ENCODE peak calls at places on chromosomes 16 and 17, in four cellular contexts. One of them, this sample, is unnamed.

GRCh38 chr16:85107083-85107482 is 5.2 kb downstream of the CIBAR2 start:
- DNase-seq in esophagus muscularis mucosa: no peak
- DNase-seq in thyroid gland: no peak
- DNase-seq in endothelial cell of umbilical vein: no peak
- DNase-seq in this sample: no peak

GRCh38 chr17:9646556-9646905 is 1.2 kb downstream of the USP43 start:
- DNase-seq in thyroid gland: no peak
- DNase-seq in endothelial cell of umbilical vein: no peak
- DNase-seq in esophagus muscularis mucosa: no peak
- DNase-seq in this sample: no peak

GRCh38 chr17:18109935-18110334 is 1.4 kb downstream of the MYO15A start:
- DNase-seq in esophagus muscularis mucosa: no peak
- DNase-seq in thyroid gland: no peak
- DNase-seq in endothelial cell of umbilical vein: no peak
- DNase-seq in this sample: no peak

GRCh38 chr17:9199474-9200196 is 178.3 kb downstream of the NTN1 start:
- DNase-seq in thyroid gland: no peak
- DNase-seq in endothelial cell of umbilical vein: no peak
- DNase-seq in esophagus muscularis mucosa: no peak
- DNase-seq in this sample: no peak

GRCh38 chr16:56868175-56868574 is 3.2 kb downstream of the SLC12A3 start:
- DNase-seq in endothelial cell of umbilical vein: no peak
- DNase-seq in thyroid gland: no peak
- DNase-seq in esophagus muscularis mucosa: no peak
- DNase-seq in this sample: no peak

GRCh38 chr16:77945126-77945525 is 77.2 kb upstream of the CLEC3A start:
- DNase-seq in endothelial cell of umbilical vein: no peak
- DNase-seq in thyroid gland: no peak
- DNase-seq in esophagus muscularis mucosa: no peak
- DNase-seq in this sample: no peak

GRCh38 chr17:19727466-19728113 is 11.2 kb upstream of the SLC47A2 start:
- DNase-seq in endothelial cell of umbilical vein: peak; percentile 67
- DNase-seq in thyroid gland: peak; percentile 56
- DNase-seq in esophagus muscularis mucosa: no peak
- DNase-seq in this sample: peak; percentile 86

GRCh38 chr17:40517981-40518380 is 16.6 kb upstream of the TNS4 start:
- DNase-seq in esophagus muscularis mucosa: no peak
- DNase-seq in endothelial cell of umbilical vein: no peak
- DNase-seq in thyroid gland: no peak
- DNase-seq in this sample: no peak

GRCh38 chr17:27269201-27269600 is 24.7 kb upstream of the WSB1 start:
- DNase-seq in thyroid gland: no peak
- DNase-seq in endothelial cell of umbilical vein: no peak
- DNase-seq in esophagus muscularis mucosa: no peak
- DNase-seq in this sample: no peak

GRCh38 chr17:64091116-64091515 is 38.8 kb downstream of the ERN1 start:
- DNase-seq in endothelial cell of umbilical vein: no peak
- DNase-seq in thyroid gland: no peak
- DNase-seq in esophagus muscularis mucosa: no peak
- DNase-seq in this sample: no peak

GRCh38 chr17:17924131-17924856 is 47.9 kb downstream of the TOM1L2 start:
- DNase-seq in thyroid gland: peak; percentile 53
- DNase-seq in endothelial cell of umbilical vein: no peak
- DNase-seq in esophagus muscularis mucosa: no peak
- DNase-seq in this sample: no peak

GRCh38 chr17:13209091-13209490 is 191.3 kb upstream of the ELAC2 start:
- DNase-seq in endothelial cell of umbilical vein: no peak
- DNase-seq in thyroid gland: no peak
- DNase-seq in esophagus muscularis mucosa: no peak
- DNase-seq in this sample: no peak

GRCh38 chr17:16442594-16443389 is 27.4 kb downstream of the TRPV2 start:
- DNase-seq in esophagus muscularis mucosa: no peak
- DNase-seq in endothelial cell of umbilical vein: no peak
- DNase-seq in thyroid gland: no peak
- DNase-seq in this sample: no peak

GRCh38 chr16:70574595-70575271 is 51.1 kb downstream of the SF3B3 start:
- DNase-seq in esophagus muscularis mucosa: no peak
- DNase-seq in thyroid gland: no peak
- DNase-seq in endothelial cell of umbilical vein: peak; percentile 21
- DNase-seq in this sample: no peak

GRCh38 chr16:75234856-75235696 is 16.3 kb downstream of the CTRB1 start:
- DNase-seq in endothelial cell of umbilical vein: no peak
- DNase-seq in esophagus muscularis mucosa: no peak
- DNase-seq in thyroid gland: no peak
- DNase-seq in this sample: no peak

GRCh38 chr16:11994187-11995119 is 17.9 kb downstream of the SNX29 start:
- DNase-seq in endothelial cell of umbilical vein: peak; percentile 68
- DNase-seq in thyroid gland: no peak
- DNase-seq in esophagus muscularis mucosa: no peak
- DNase-seq in this sample: no peak

GRCh38 chr17:37025847-37026533 is 77.2 kb downstream of the AATF start:
- DNase-seq in endothelial cell of umbilical vein: no peak
- DNase-seq in esophagus muscularis mucosa: peak; percentile 37
- DNase-seq in thyroid gland: no peak
- DNase-seq in this sample: no peak

GRCh38 chr17:42290577-42290976 is 2.3 kb downstream of the STAT5A start:
- DNase-seq in endothelial cell of umbilical vein: no peak
- DNase-seq in thyroid gland: no peak
- DNase-seq in esophagus muscularis mucosa: no peak
- DNase-seq in this sample: no peak

GRCh38 chr16:57358527-57359095 is at the start of gene CCL22:
- DNase-seq in endothelial cell of umbilical vein: no peak
- DNase-seq in thyroid gland: no peak
- DNase-seq in esophagus muscularis mucosa: no peak
- DNase-seq in this sample: no peak

GRCh38 chr16:67862623-67863583 is 9.9 kb upstream of the EDC4 start:
- DNase-seq in thyroid gland: no peak
- DNase-seq in esophagus muscularis mucosa: no peak
- DNase-seq in endothelial cell of umbilical vein: no peak
- DNase-seq in this sample: no peak

GRCh38 chr17:13981881-13982280 is 87.4 kb upstream of the COX10 start:
- DNase-seq in thyroid gland: no peak
- DNase-seq in endothelial cell of umbilical vein: no peak
- DNase-seq in esophagus muscularis mucosa: no peak
- DNase-seq in this sample: no peak

GRCh38 chr17:42845918-42846593 is 1.7 kb downstream of the AOC2 start:
- DNase-seq in endothelial cell of umbilical vein: no peak
- DNase-seq in esophagus muscularis mucosa: no peak
- DNase-seq in thyroid gland: no peak
- DNase-seq in this sample: no peak

GRCh38 chr17:65099941-65100315 is 37.2 kb upstream of the RGS9 start:
- DNase-seq in thyroid gland: peak; percentile 62
- DNase-seq in endothelial cell of umbilical vein: no peak
- DNase-seq in esophagus muscularis mucosa: no peak
- DNase-seq in this sample: no peak

GRCh38 chr17:2211661-2212327 is 91.8 kb downstream of the SMG6 start:
- DNase-seq in thyroid gland: no peak
- DNase-seq in endothelial cell of umbilical vein: no peak
- DNase-seq in esophagus muscularis mucosa: no peak
- DNase-seq in this sample: no peak

GRCh38 chr16:50668368-50669008 is 12.6 kb downstream of the SNX20 start:
- DNase-seq in esophagus muscularis mucosa: no peak
- DNase-seq in thyroid gland: peak; percentile 8
- DNase-seq in endothelial cell of umbilical vein: no peak
- DNase-seq in this sample: no peak

GRCh38 chr16:15874745-15875314 is 13.6 kb downstream of the CEP20 start:
- DNase-seq in endothelial cell of umbilical vein: peak; percentile 84
- DNase-seq in thyroid gland: peak; percentile 64
- DNase-seq in esophagus muscularis mucosa: no peak
- DNase-seq in this sample: peak; percentile 37

GRCh38 chr16:86755571-86756006 is 177.2 kb downstream of the FOXL1 start:
- DNase-seq in thyroid gland: no peak
- DNase-seq in endothelial cell of umbilical vein: peak; percentile 26
- DNase-seq in esophagus muscularis mucosa: no peak
- DNase-seq in this sample: no peak

GRCh38 chr16:87138868-87139267 is 178.3 kb downstream of the C16orf95 start:
- DNase-seq in esophagus muscularis mucosa: no peak
- DNase-seq in thyroid gland: no peak
- DNase-seq in endothelial cell of umbilical vein: no peak
- DNase-seq in this sample: no peak

GRCh38 chr16:86381491-86381890 is 128.8 kb upstream of the FOXF1 start:
- DNase-seq in thyroid gland: no peak
- DNase-seq in esophagus muscularis mucosa: no peak
- DNase-seq in endothelial cell of umbilical vein: no peak
- DNase-seq in this sample: no peak

GRCh38 chr16:70548936-70549335 is 25.3 kb downstream of the SF3B3 start:
- DNase-seq in esophagus muscularis mucosa: no peak
- DNase-seq in endothelial cell of umbilical vein: no peak
- DNase-seq in thyroid gland: no peak
- DNase-seq in this sample: no peak

GRCh38 chr16:4743217-4743897 is 9.0 kb downstream of the DNAAF8 start:
- DNase-seq in esophagus muscularis mucosa: no peak
- DNase-seq in thyroid gland: no peak
- DNase-seq in endothelial cell of umbilical vein: no peak
- DNase-seq in this sample: no peak

GRCh38 chr16:14600164-14600563 is 29.9 kb downstream of the PARN start:
- DNase-seq in thyroid gland: no peak
- DNase-seq in esophagus muscularis mucosa: no peak
- DNase-seq in endothelial cell of umbilical vein: peak; percentile 54
- DNase-seq in this sample: no peak

GRCh38 chr16:57689772-57690558 is 4.6 kb upstream of the DRC7 start:
- DNase-seq in esophagus muscularis mucosa: no peak
- DNase-seq in endothelial cell of umbilical vein: peak; percentile 14
- DNase-seq in thyroid gland: no peak
- DNase-seq in this sample: no peak

GRCh38 chr16:55562936-55563335 is 3.5 kb upstream of the CAPNS2 start:
- DNase-seq in thyroid gland: no peak
- DNase-seq in endothelial cell of umbilical vein: peak; percentile 6
- DNase-seq in esophagus muscularis mucosa: no peak
- DNase-seq in this sample: no peak

GRCh38 chr17:32277284-32277683 is 11.7 kb downstream of the RHBDL3 start:
- DNase-seq in endothelial cell of umbilical vein: no peak
- DNase-seq in esophagus muscularis mucosa: no peak
- DNase-seq in thyroid gland: no peak
- DNase-seq in this sample: no peak

GRCh38 chr16:72561-73537 is at the start of gene RHBDF1:
- DNase-seq in endothelial cell of umbilical vein: peak; percentile 46
- DNase-seq in thyroid gland: peak; percentile 70
- DNase-seq in esophagus muscularis mucosa: no peak
- DNase-seq in this sample: peak; percentile 59
- TF ChIP-seq POLR2A in endothelial cell of umbilical vein: peak; percentile 34
- TF ChIP-seq POLR2A in thyroid gland: peak; percentile 66
- TF ChIP-seq POLR2A in esophagus muscularis mucosa: no peak
- TF ChIP-seq POLR2A in this sample: peak; percentile 33

GRCh38 chr17:57553991-57554825 is 190.9 kb downstream of the CCDC182 start:
- DNase-seq in thyroid gland: peak; percentile 87
- DNase-seq in esophagus muscularis mucosa: no peak
- DNase-seq in endothelial cell of umbilical vein: no peak
- DNase-seq in this sample: no peak
- H3K4me3 ChIP-seq in thyroid gland: no peak overlapping the region
- H3K4me3 ChIP-seq in esophagus muscularis mucosa: no peak overlapping the region
- H3K4me3 ChIP-seq in endothelial cell of umbilical vein: no peak overlapping the region
- H3K4me3 ChIP-seq in this sample: no peak overlapping the region

GRCh38 chr17:74059471-74059870 is 144.0 kb upstream of the RPL38 start:
- DNase-seq in thyroid gland: no peak
- DNase-seq in endothelial cell of umbilical vein: no peak
- DNase-seq in esophagus muscularis mucosa: no peak
- DNase-seq in this sample: no peak

GRCh38 chr17:74063439-74063838 is 140.0 kb upstream of the RPL38 start:
- DNase-seq in endothelial cell of umbilical vein: no peak
- DNase-seq in esophagus muscularis mucosa: no peak
- DNase-seq in thyroid gland: no peak
- DNase-seq in this sample: no peak

GRCh38 chr17:74061758-74062157 is 141.7 kb upstream of the RPL38 start:
- DNase-seq in endothelial cell of umbilical vein: no peak
- DNase-seq in thyroid gland: no peak
- DNase-seq in esophagus muscularis mucosa: no peak
- DNase-seq in this sample: no peak
- H3K27me3 ChIP-seq in endothelial cell of umbilical vein: no peaks in the 10 kb centered on the region
- H3K27me3 ChIP-seq in thyroid gland: no peaks in the 10 kb centered on the region
- H3K27me3 ChIP-seq in esophagus muscularis mucosa: no peaks in the 10 kb centered on the region
- H3K27me3 ChIP-seq in this sample: peaks cover 2% of the 10 kb centered on the region

GRCh38 chr16:88651276-88651988 is 579 bp upstream of the CYBA start:
- DNase-seq in endothelial cell of umbilical vein: no peak
- DNase-seq in thyroid gland: peak; percentile 92
- DNase-seq in esophagus muscularis mucosa: no peak
- DNase-seq in this sample: no peak
- TF ChIP-seq POLR2A in endothelial cell of umbilical vein: no peak
- TF ChIP-seq POLR2A in thyroid gland: no peak
- TF ChIP-seq POLR2A in esophagus muscularis mucosa: no peak
- TF ChIP-seq POLR2A in this sample: no peak

GRCh38 chr17:72804949-72805348 is 287.5 kb downstream of the SLC39A11 start:
- DNase-seq in esophagus muscularis mucosa: no peak
- DNase-seq in endothelial cell of umbilical vein: no peak
- DNase-seq in thyroid gland: no peak
- DNase-seq in this sample: no peak
- H3K4me3 ChIP-seq in esophagus muscularis mucosa: no peak overlapping the region
- H3K4me3 ChIP-seq in endothelial cell of umbilical vein: no peak overlapping the region
- H3K4me3 ChIP-seq in thyroid gland: no peak overlapping the region
- H3K4me3 ChIP-seq in this sample: no peak overlapping the region

GRCh38 chr16:59566446-59566845 is 832.3 kb upstream of the GOT2 start:
- DNase-seq in endothelial cell of umbilical vein: no peak
- DNase-seq in thyroid gland: no peak
- DNase-seq in esophagus muscularis mucosa: no peak
- DNase-seq in this sample: no peak
- H3K27me3 ChIP-seq in endothelial cell of umbilical vein: no peaks in the 10 kb centered on the region
- H3K27me3 ChIP-seq in thyroid gland: no peaks in the 10 kb centered on the region
- H3K27me3 ChIP-seq in esophagus muscularis mucosa: no peaks in the 10 kb centered on the region
- H3K27me3 ChIP-seq in this sample: no peaks in the 10 kb centered on the region

GRCh38 chr16:3062553-3062952 is 2.9 kb upstream of the IL32 start:
- DNase-seq in endothelial cell of umbilical vein: no peak
- DNase-seq in thyroid gland: no peak
- DNase-seq in esophagus muscularis mucosa: no peak
- DNase-seq in this sample: no peak

GRCh38 chr16:3066440-3066748 is 954 bp downstream of the IL32 start:
- DNase-seq in thyroid gland: no peak
- DNase-seq in endothelial cell of umbilical vein: no peak
- DNase-seq in esophagus muscularis mucosa: no peak
- DNase-seq in this sample: no peak

GRCh38 chr16:3063617-3064389 is 1.6 kb upstream of the IL32 start:
- DNase-seq in endothelial cell of umbilical vein: no peak
- DNase-seq in esophagus muscularis mucosa: no peak
- DNase-seq in thyroid gland: no peak
- DNase-seq in this sample: no peak

GRCh38 chr16:3065742-3066439 is 451 bp downstream of the IL32 start:
- DNase-seq in endothelial cell of umbilical vein: no peak
- DNase-seq in thyroid gland: no peak
- DNase-seq in esophagus muscularis mucosa: no peak
- DNase-seq in this sample: no peak

DNA sequence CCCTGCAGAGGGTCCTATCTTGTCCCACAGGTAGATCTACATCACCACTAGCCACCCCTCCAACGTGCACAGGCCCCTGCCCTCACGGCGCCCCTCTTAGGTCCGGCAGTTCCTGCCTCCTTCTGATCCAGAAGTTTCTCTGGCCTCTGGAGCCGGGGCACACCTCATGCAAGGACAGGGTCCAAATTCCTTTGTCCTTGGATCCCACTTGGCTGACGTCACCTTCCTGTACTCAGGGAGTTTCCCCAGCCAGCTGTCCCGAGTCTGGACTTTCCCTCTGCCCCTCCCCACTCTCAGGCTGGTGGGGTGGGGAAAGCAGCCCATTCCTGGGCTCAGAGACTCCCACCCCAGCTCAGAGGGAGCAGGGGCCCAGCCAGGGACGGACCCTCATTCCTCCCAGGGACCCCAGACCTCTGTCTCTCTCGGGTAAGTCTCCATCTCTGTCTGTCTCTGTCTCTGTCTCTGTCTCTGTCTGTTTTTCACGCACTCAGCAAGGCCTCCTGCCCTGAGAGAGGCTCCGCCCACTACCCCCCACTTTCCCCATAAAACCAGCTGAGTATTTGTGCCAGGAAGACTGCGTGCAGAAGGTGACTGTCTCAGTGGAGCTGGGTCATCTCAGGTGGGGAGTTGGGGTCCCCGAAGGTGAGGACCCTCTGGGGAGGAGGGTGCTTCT is at the start of gene IL32:
- DNase-seq in esophagus muscularis mucosa: no peak
- DNase-seq in endothelial cell of umbilical vein: peak; percentile 88
- DNase-seq in thyroid gland: peak; percentile 48
- DNase-seq in this sample: no peak
- TF ChIP-seq POLR2A in esophagus muscularis mucosa: no peak
- TF ChIP-seq POLR2A in endothelial cell of umbilical vein: no peak
- TF ChIP-seq POLR2A in thyroid gland: peak; percentile 16
- TF ChIP-seq POLR2A in this sample: no peak